ENCODE peak calls at places on chromosomes 7 and 10, in ten cellular contexts. I is bronchial epithelial cell, K is foreskin fibroblast, R is BE2C, C is HFFc6, X is right lobe of liver, T is RWPE1, Q is PC-9, V is left lung, O is HCT116. M is an unnamed sample.

GRCh38 chr7:108497082-108497725 is 28.7 kb downstream of the PNPLA8 start:
- DNase-seq in I (peak), K (peak), R (peak), C (peak), X (no peak), T (peak), Q (peak), V (no peak), O (peak), M (peak)

GRCh38 chr7:51340029-51340838 is 23.6 kb upstream of the COBL start:
- DNase-seq in I (peak), K (no peak), R (no peak), C (no peak), X (no peak), T (peak), Q (peak), V (no peak), O (peak), M (no peak)

GRCh38 chr10:123139165-123139520 is 3.4 kb downstream of the HMX3 start:
- DNase-seq in I (no peak), K (no peak), R (no peak), C (no peak), X (no peak), T (no peak), Q (no peak), V (no peak), O (no peak), M (no peak)

GRCh38 chr7:1127001-1127400 is 33.0 kb downstream of the ZFAND2A start:
- DNase-seq in I (no peak), K (no peak), R (no peak), C (no peak), X (peak), T (no peak), Q (no peak), V (no peak), O (no peak), M (no peak)

GRCh38 chr10:2882628-2883027 is 184.7 kb upstream of the PFKP start:
- DNase-seq in I (no peak), K (no peak), R (no peak), C (no peak), X (no peak), T (no peak), Q (no peak), V (no peak), O (no peak), M (no peak)

GRCh38 chr7:7495171-7495570 is 40.5 kb downstream of the COL28A1 start:
- DNase-seq in I (no peak), K (no peak), R (no peak), C (no peak), X (no peak), T (no peak), Q (no peak), V (no peak), O (no peak), M (no peak)

GRCh38 chr10:116300477-116301034 is 23.7 kb upstream of the CCDC172 start:
- DNase-seq in I (no peak), K (no peak), R (no peak), C (no peak), X (no peak), T (no peak), Q (no peak), V (no peak), O (no peak), M (no peak)

GRCh38 chr10:104029528-104029875 is 56.2 kb downstream of the COL17A1 start:
- DNase-seq in I (no peak), K (peak), R (no peak), C (no peak), X (no peak), T (no peak), Q (no peak), V (no peak), O (no peak), M (no peak)

GRCh38 chr10:106857213-106857612 is 307.3 kb downstream of the SORCS1 start:
- DNase-seq in I (no peak), K (no peak), R (no peak), C (no peak), X (no peak), T (no peak), Q (no peak), V (no peak), O (no peak), M (no peak)

GRCh38 chr10:28505359-28505959 is 27.5 kb upstream of the WAC start:
- DNase-seq in I (no peak), K (no peak), R (peak), C (no peak), X (no peak), T (no peak), Q (no peak), V (no peak), O (no peak), M (no peak)

GRCh38 chr7:44633254-44634186 is 27.1 kb downstream of the OGDH start:
- DNase-seq in I (peak), K (peak), R (no peak), C (peak), X (peak), T (peak), Q (peak), V (no peak), O (no peak), M (peak)

GRCh38 chr7:51128545-51129466 is 187.8 kb downstream of the COBL start:
- DNase-seq in I (no peak), K (no peak), R (no peak), C (no peak), X (no peak), T (no peak), Q (no peak), V (no peak), O (no peak), M (no peak)

GRCh38 chr7:64574481-64575159 is 11.7 kb upstream of the ZNF680 start:
- DNase-seq in I (peak), K (no peak), R (no peak), C (no peak), X (no peak), T (peak), Q (peak), V (no peak), O (no peak), M (no peak)

GRCh38 chr7:114783413-114783812 is 138.5 kb upstream of the MDFIC start:
- DNase-seq in I (no peak), K (no peak), R (no peak), C (no peak), X (no peak), T (no peak), Q (no peak), V (no peak), O (no peak), M (no peak)

GRCh38 chr10:96124230-96125141 is 5.6 kb upstream of the ZNF518A start:
- DNase-seq in I (peak), K (peak), R (no peak), C (no peak), X (peak), T (peak), Q (peak), V (peak), O (peak), M (no peak)

GRCh38 chr10:51183783-51184182 is 109.5 kb downstream of the PRKG1 start:
- DNase-seq in I (no peak), K (no peak), R (no peak), C (no peak), X (no peak), T (no peak), Q (no peak), V (no peak), O (no peak), M (no peak)

GRCh38 chr7:112205348-112206237 is 606 bp downstream of the DOCK4 start:
- DNase-seq in I (peak), K (peak), R (peak), C (peak), X (peak), T (peak), Q (no peak), V (peak), O (peak), M (peak)

GRCh38 chr7:99622596-99622995 is 5.8 kb downstream of the ZSCAN25 start:
- DNase-seq in I (peak), K (no peak), R (no peak), C (no peak), X (no peak), T (no peak), Q (no peak), V (no peak), O (no peak), M (no peak)

GRCh38 chr10:96280859-96281258 is 9.5 kb upstream of the BLNK start:
- DNase-seq in I (peak), K (no peak), R (no peak), C (no peak), X (no peak), T (peak), Q (no peak), V (no peak), O (no peak), M (no peak)

GRCh38 chr10:35007858-35008301 is 82.3 kb downstream of the CUL2 start:
- DNase-seq in I (no peak), K (no peak), R (no peak), C (no peak), X (no peak), T (no peak), Q (no peak), V (no peak), O (no peak), M (no peak)

GRCh38 chr7:1103009-1103788 is 15.3 kb downstream of the GPER1 start:
- DNase-seq in I (no peak), K (no peak), R (no peak), C (no peak), X (peak), T (no peak), Q (no peak), V (peak), O (no peak), M (no peak)

GRCh38 chr10:120588311-120588710 is 131.3 kb downstream of the PLPP4 start:
- DNase-seq in I (no peak), K (no peak), R (peak), C (no peak), X (no peak), T (no peak), Q (no peak), V (no peak), O (no peak), M (no peak)

GRCh38 chr10:73079779-73080178 is 16.9 kb downstream of the P4HA1 start:
- DNase-seq in I (no peak), K (no peak), R (no peak), C (no peak), X (no peak), T (no peak), Q (no peak), V (no peak), O (no peak), M (no peak)

GRCh38 chr10:114682532-114682931 is 24.5 kb upstream of the ABLIM1 start:
- DNase-seq in I (no peak), K (no peak), R (no peak), C (no peak), X (no peak), T (no peak), Q (no peak), V (no peak), O (no peak), M (no peak)

GRCh38 chr7:44608916-44609648 is 2.7 kb downstream of the OGDH start:
- DNase-seq in I (no peak), K (no peak), R (no peak), C (peak), X (no peak), T (peak), Q (no peak), V (no peak), O (no peak), M (peak)

GRCh38 chr10:119267384-119267783 is 60.0 kb downstream of the GRK5 start:
- DNase-seq in I (no peak), K (no peak), R (no peak), C (no peak), X (no peak), T (no peak), Q (no peak), V (no peak), O (no peak), M (no peak)

GRCh38 chr10:130301026-130301892 is 165.1 kb downstream of the GLRX3 start:
- DNase-seq in I (no peak), K (peak), R (no peak), C (no peak), X (peak), T (no peak), Q (no peak), V (peak), O (no peak), M (no peak)

GRCh38 chr10:91220954-91221696 is 662 bp downstream of the PCGF5 start:
- DNase-seq in I (peak), K (no peak), R (peak), C (no peak), X (no peak), T (peak), Q (no peak), V (no peak), O (no peak), M (no peak)

GRCh38 chr7:128869944-128870285 is 7.3 kb downstream of the ATP6V1F start:
- DNase-seq in I (no peak), K (no peak), R (no peak), C (no peak), X (no peak), T (no peak), Q (no peak), V (no peak), O (no peak), M (no peak)

GRCh38 chr7:55111007-55111406 is 92.2 kb downstream of the EGFR start:
- DNase-seq in I (peak), K (no peak), R (no peak), C (no peak), X (no peak), T (no peak), Q (peak), V (no peak), O (no peak), M (no peak)

GRCh38 chr7:64300641-64301405 is 12.9 kb upstream of the ZNF736 start:
- DNase-seq in I (peak), K (no peak), R (no peak), C (no peak), X (no peak), T (peak), Q (peak), V (no peak), O (no peak), M (no peak)

GRCh38 chr7:93115796-93116195 is 2.0 kb downstream of the SAMD9 start:
- DNase-seq in I (peak), K (peak), R (no peak), C (peak), X (no peak), T (peak), Q (peak), V (peak), O (peak), M (peak)

GRCh38 chr10:132197271-132198067 is 10.7 kb downstream of the DPYSL4 start:
- DNase-seq in I (no peak), K (no peak), R (no peak), C (no peak), X (peak), T (no peak), Q (no peak), V (peak), O (no peak), M (no peak)

GRCh38 chr10:96038476-96039387 is 4.7 kb upstream of the CCNJ start:
- DNase-seq in I (peak), K (no peak), R (no peak), C (no peak), X (no peak), T (no peak), Q (no peak), V (no peak), O (no peak), M (no peak)

GRCh38 chr10:123549761-123550454 is 116.2 kb upstream of the GPR26 start:
- DNase-seq in I (no peak), K (no peak), R (no peak), C (no peak), X (no peak), T (no peak), Q (no peak), V (no peak), O (no peak), M (no peak)

GRCh38 chr10:62374862-62375710 is 917 bp downstream of the ZNF365 start:
- DNase-seq in I (peak), K (no peak), R (no peak), C (peak), X (no peak), T (peak), Q (peak), V (peak), O (no peak), M (no peak)

GRCh38 chr10:60849217-60849616 is 70.9 kb downstream of the CDK1 start:
- DNase-seq in I (no peak), K (no peak), R (no peak), C (no peak), X (no peak), T (no peak), Q (no peak), V (no peak), O (no peak), M (no peak)
- TF ChIP-seq CTCF in I (no peak), K (no peak), R (no peak), C (no peak), X (no peak), T (no peak), Q (no peak), V (no peak), O (no peak), M (no peak)

GRCh38 chr10:75432763-75433162 is 1.3 kb downstream of the LRMDA start:
- DNase-seq in I (no peak), K (no peak), R (no peak), C (no peak), X (no peak), T (no peak), Q (no peak), V (no peak), O (no peak), M (no peak)

GRCh38 chr10:75432176-75432575 is 752 bp downstream of the LRMDA start:
- DNase-seq in I (no peak), K (no peak), R (peak), C (no peak), X (no peak), T (no peak), Q (no peak), V (no peak), O (no peak), M (no peak)

GRCh38 chr10:75430000-75430763 is 1.2 kb upstream of the LRMDA start:
- DNase-seq in I (peak), K (no peak), R (peak), C (no peak), X (peak), T (peak), Q (peak), V (peak), O (no peak), M (no peak)

GRCh38 chr10:75433216-75433615 is 1.8 kb downstream of the LRMDA start:
- DNase-seq in I (no peak), K (no peak), R (no peak), C (no peak), X (no peak), T (no peak), Q (no peak), V (no peak), O (no peak), M (no peak)

GRCh38 chr10:75431180-75432111 is at the start of gene LRMDA:
- DNase-seq in I (no peak), K (no peak), R (no peak), C (no peak), X (peak), T (peak), Q (no peak), V (peak), O (no peak), M (no peak)
- TF ChIP-seq CTCF in I (no peak), K (no peak), R (no peak), C (no peak), X (no peak), T (no peak), Q (no peak), V (no peak), O (no peak), M (no peak)

GRCh38 chr10:80199828-80200227 is 5.5 kb downstream of the ANXA11 start:
- DNase-seq in I (peak), K (peak), R (no peak), C (peak), X (no peak), T (no peak), Q (peak), V (no peak), O (no peak), M (peak)
- TF ChIP-seq CTCF in I (peak), K (no peak), R (no peak), C (peak), X (no peak), T (no peak), Q (no peak), V (peak), O (no peak), M (peak)

DNA sequence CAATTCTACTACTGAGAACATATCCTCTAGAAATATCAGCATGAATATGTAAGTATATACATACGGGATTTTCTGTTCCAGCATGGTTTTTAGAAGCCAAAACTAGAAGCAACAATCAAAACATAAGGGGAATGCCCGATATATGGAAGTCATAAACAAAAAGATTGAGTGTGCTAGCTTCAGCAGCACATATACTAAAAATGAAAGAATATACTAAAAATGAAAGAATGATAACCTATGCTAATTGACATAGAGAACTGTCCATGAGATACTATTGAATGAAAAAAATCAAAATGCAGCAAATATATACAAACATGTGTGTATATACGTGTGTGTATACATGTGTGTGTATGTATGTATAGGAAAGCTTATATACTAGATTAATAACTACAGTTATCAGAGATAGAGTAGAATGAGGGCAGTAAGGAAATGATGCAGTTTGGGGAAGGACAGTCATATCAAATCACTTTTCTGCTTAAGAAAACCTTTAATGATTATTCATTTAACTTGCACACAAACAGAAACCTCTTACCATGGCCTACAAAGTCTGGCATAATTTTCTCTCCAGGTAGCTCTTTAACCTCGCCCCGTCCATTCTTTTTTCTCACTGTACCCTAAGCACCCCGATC is 72.9 kb downstream of the NPY start:
- DNase-seq in I (no peak), K (no peak), R (no peak), C (no peak), X (no peak), T (no peak), Q (no peak), V (no peak), O (no peak), M (no peak)
- TF ChIP-seq CTCF in I (no peak), K (no peak), R (no peak), C (no peak), X (no peak), T (no peak), Q (no peak), V (no peak), O (no peak), M (no peak)

M was measured in AG09319.